ENCODE peak calls at places on chromosomes 2 and 18, in seven cellular contexts. E is fibroblast of lung, U is left lung, L is cardiac muscle cell, F is aorta, D is gastrocnemius medialis, I is thoracic aorta. V is an unnamed sample.

GRCh38 chr2:85429213-85429923 is 10.9 kb downstream of the SH2D6 start:
- DNase-seq in E (no peak), U (no peak), L (no peak), F (no peak), D (no peak), I (no peak), V (no peak)

GRCh38 chr2:75200140-75200985 is 1.0 kb upstream of the TACR1 start:
- DNase-seq in E (peak; percentile 58), U (no peak), L (peak; percentile 67), F (peak; percentile 87), D (no peak), I (no peak), V (peak; percentile 27)

GRCh38 chr18:68150976-68151375 is 563.9 kb downstream of the TMX3 start:
- DNase-seq in E (no peak), U (no peak), L (no peak), F (no peak), D (no peak), I (no peak), V (no peak)

GRCh38 chr2:196592912-196593881 is 46.3 kb upstream of the CCDC150 start:
- DNase-seq in E (peak; percentile 74), U (no peak), L (peak; percentile 86), F (peak; percentile 84), D (no peak), I (no peak), V (peak; percentile 62)

GRCh38 chr2:162318280-162319222 is at the start of gene IFIH1:
- DNase-seq in E (peak; percentile 89), U (peak; percentile 88), L (peak; percentile 71), F (peak; percentile 90), D (peak; percentile 75), I (peak; percentile 52), V (peak; percentile 39)

GRCh38 chr2:88880441-88880953 is 189.0 kb downstream of the RPIA start:
- DNase-seq in E (peak; percentile 26), U (no peak), L (peak; percentile 62), F (no peak), D (no peak), I (no peak), V (peak; percentile 57)

GRCh38 chr2:119914266-119914665 is 98.6 kb upstream of the EPB41L5 start:
- DNase-seq in E (peak; percentile 25), U (no peak), L (no peak), F (no peak), D (no peak), I (no peak), V (no peak)

GRCh38 chr2:215998636-215999035 is 14.7 kb downstream of the MREG start:
- DNase-seq in E (no peak), U (no peak), L (no peak), F (no peak), D (no peak), I (no peak), V (no peak)

GRCh38 chr2:107737764-107738163 is 88.9 kb upstream of the RGPD4 start:
- DNase-seq in E (no peak), U (no peak), L (no peak), F (no peak), D (no peak), I (no peak), V (no peak)

GRCh38 chr18:70998490-70998889 is 709.6 kb downstream of the SOCS6 start:
- DNase-seq in E (no peak), U (no peak), L (peak; percentile 40), F (no peak), D (no peak), I (no peak), V (peak; percentile 11)

GRCh38 chr2:141341444-141341843 is 789.4 kb downstream of the LRP1B start:
- DNase-seq in E (peak; percentile 99), U (no peak), L (no peak), F (no peak), D (no peak), I (no peak), V (no peak)

GRCh38 chr2:42196403-42197267 is 27.5 kb downstream of the EML4 start:
- DNase-seq in E (peak; percentile 61), U (peak; percentile 61), L (peak; percentile 55), F (no peak), D (no peak), I (no peak), V (no peak)

GRCh38 chr2:210392469-210392881 is 77.5 kb upstream of the MYL1 start:
- DNase-seq in E (no peak), U (no peak), L (no peak), F (no peak), D (peak; percentile 64), I (no peak), V (no peak)

GRCh38 chr18:8283901-8284585 is 325.2 kb upstream of the RAB12 start:
- DNase-seq in E (peak; percentile 73), U (no peak), L (no peak), F (no peak), D (no peak), I (no peak), V (no peak)

GRCh38 chr2:1701556-1702185 is 42.6 kb downstream of the PXDN start:
- DNase-seq in E (peak; percentile 36), U (no peak), L (peak; percentile 27), F (no peak), D (no peak), I (no peak), V (no peak)

GRCh38 chr2:878245-878930 is 72.3 kb upstream of the SNTG2 start:
- DNase-seq in E (no peak), U (no peak), L (no peak), F (no peak), D (no peak), I (no peak), V (no peak)

GRCh38 chr2:8303322-8303832 is 378.5 kb upstream of the ID2 start:
- DNase-seq in E (peak; percentile 46), U (peak; percentile 77), L (no peak), F (peak; percentile 80), D (peak; percentile 62), I (no peak), V (no peak)

GRCh38 chr2:50765590-50765989 is 266.3 kb downstream of the NRXN1 start:
- DNase-seq in E (no peak), U (no peak), L (no peak), F (no peak), D (no peak), I (no peak), V (no peak)

GRCh38 chr2:74002515-74003391 is 18.0 kb downstream of the TET3 start:
- DNase-seq in E (peak; percentile 84), U (peak; percentile 83), L (peak; percentile 94), F (peak; percentile 94), D (peak; percentile 64), I (no peak), V (peak; percentile 87)

GRCh38 chr2:38068228-38068627 is 7.7 kb downstream of the CYP1B1 start:
- DNase-seq in E (no peak), U (no peak), L (no peak), F (no peak), D (no peak), I (no peak), V (no peak)
- H3K27ac ChIP-seq in E (no peak overlapping the region), U (peak overlapping the region; percentile 7), L (no peak overlapping the region), F (no peak overlapping the region), D (no peak overlapping the region), I (no peak overlapping the region), V (no peak overlapping the region)

DNA sequence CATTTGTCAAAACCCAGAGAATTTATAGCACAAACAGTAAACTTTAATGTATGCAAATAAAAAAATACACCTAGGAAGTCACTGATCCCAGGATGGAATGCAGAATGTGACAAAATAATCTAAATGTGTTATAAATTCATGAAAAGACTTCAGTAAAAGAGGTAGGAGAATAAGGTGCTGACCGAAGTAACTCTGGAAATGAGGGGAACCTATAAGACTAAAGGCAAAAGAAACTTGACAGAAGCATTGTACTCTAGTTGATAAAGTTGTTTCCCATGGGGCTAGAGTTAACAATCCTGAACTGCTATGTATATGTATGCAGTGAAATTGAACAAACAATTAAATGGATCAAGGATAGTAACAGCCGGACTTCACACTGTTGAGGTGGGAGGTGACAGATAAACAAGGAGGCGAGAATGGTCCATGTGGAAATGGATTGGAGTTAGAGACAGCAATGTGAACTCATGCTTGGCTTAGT is 24.5 kb downstream of the IRS1 start:
- DNase-seq in E (no peak), U (no peak), L (no peak), F (no peak), D (no peak), I (no peak), V (no peak)
- H3K4me1 ChIP-seq in E (peaks cover 11% of the 10 kb centered on the region), U (peaks cover 22% of the 10 kb centered on the region), L (peaks cover 44% of the 10 kb centered on the region), F (peaks cover 6% of the 10 kb centered on the region), D (peaks cover 61% of the 10 kb centered on the region), I (peaks cover 17% of the 10 kb centered on the region), V (peaks cover 4% of the 10 kb centered on the region)

GRCh38 chr2:218746470-218746795 is 35.5 kb upstream of the CYP27A1 start:
- DNase-seq in E (no peak), U (no peak), L (no peak), F (no peak), D (no peak), I (no peak), V (no peak)
- H3K27ac ChIP-seq in E (no peak overlapping the region), U (no peak overlapping the region), L (no peak overlapping the region), F (no peak overlapping the region), D (no peak overlapping the region), I (no peak overlapping the region), V (no peak overlapping the region)

DNA sequence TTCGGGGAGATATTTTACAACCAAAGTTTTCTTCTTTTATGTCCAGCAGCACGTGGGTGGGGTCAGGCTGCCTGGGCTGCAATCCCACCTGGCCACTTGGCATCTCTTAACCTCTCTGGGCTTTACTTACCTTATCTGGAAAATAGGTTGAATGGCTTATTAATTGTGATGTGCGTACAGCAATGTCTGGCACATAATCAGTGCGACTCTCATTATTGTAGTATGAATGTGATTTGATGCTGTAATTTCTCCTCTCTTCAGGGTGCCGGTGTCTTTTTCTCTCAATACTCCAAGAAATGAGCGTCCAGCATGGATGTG is 2.0 kb upstream of the ZAP70 start:
- DNase-seq in E (no peak), U (peak; percentile 14), L (no peak), F (no peak), D (no peak), I (no peak), V (no peak)
- H3K4me1 ChIP-seq in E (no peaks in the 10 kb centered on the region), U (no peaks in the 10 kb centered on the region), L (peaks cover 6% of the 10 kb centered on the region), F (no peaks in the 10 kb centered on the region), D (no peaks in the 10 kb centered on the region), I (no peaks in the 10 kb centered on the region), V (peaks cover 2% of the 10 kb centered on the region)

DNA sequence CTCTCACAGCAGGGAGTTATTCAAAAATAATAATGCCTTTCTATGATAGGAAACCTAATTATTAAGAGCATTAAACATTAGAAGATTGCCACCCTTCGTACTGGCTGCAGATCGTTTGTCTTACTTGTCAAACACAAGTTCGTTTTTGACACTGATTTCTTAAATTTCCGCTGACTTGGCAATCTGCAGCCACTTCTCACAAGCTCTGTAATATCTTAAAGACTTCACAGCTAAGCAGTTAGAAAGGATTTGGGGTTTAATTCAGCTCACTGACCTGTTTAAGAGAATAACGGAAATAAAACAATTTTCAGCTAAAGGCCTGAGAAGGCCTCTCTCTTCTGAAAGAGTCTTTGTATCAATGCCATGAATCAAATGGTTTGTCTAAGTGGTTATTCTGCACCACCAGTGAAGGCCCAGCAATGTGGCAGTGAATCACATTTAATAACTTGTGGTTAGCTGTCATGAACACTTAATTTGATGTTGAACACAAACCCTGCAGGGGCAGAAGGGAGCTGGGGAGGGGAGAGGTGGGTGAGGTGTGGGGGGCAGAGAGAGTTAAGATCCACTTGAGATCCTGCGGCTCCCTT is 145.2 kb upstream of the SATB2 start:
- DNase-seq in E (peak; percentile 48), U (no peak), L (no peak), F (no peak), D (no peak), I (no peak), V (no peak)
- H3K27ac ChIP-seq in E (no peak overlapping the region), U (no peak overlapping the region), L (no peak overlapping the region), F (no peak overlapping the region), D (no peak overlapping the region), I (no peak overlapping the region), V (no peak overlapping the region)

GRCh38 chr2:101779652-101780051 is 82.1 kb downstream of the MAP4K4 start:
- DNase-seq in E (no peak), U (no peak), L (no peak), F (no peak), D (no peak), I (no peak), V (no peak)
- H3K4me1 ChIP-seq in E (peaks cover 5% of the 10 kb centered on the region), U (peaks cover 55% of the 10 kb centered on the region), L (peaks cover 16% of the 10 kb centered on the region), F (peaks cover 7% of the 10 kb centered on the region), D (peaks cover 60% of the 10 kb centered on the region), I (peaks cover 11% of the 10 kb centered on the region), V (peaks cover 26% of the 10 kb centered on the region)